ENCODE peak calls at places on chromosomes 5 and 9, in six cellular contexts. W, G, E, F, L and P are unnamed samples.

GRCh38 chr9:126157826-126158431 is 168.7 kb upstream of the MVB12B start:
- DNase-seq in L (no peak), G (no peak), F (no peak), W (no peak), E (no peak), P (no peak)

GRCh38 chr5:155066886-155067595 is 53.5 kb downstream of the KIF4B start:
- DNase-seq in F (no peak), E (no peak), G (no peak), W (no peak), L (no peak), P (no peak)

GRCh38 chr9:26656003-26656940 is 236.3 kb downstream of the CAAP1 start:
- DNase-seq in E (peak; percentile 70), F (no peak), W (peak; percentile 21), L (peak; percentile 30), G (no peak), P (no peak)

GRCh38 chr5:33921005-33921404 is 15.2 kb upstream of the RXFP3 start:
- DNase-seq in W (no peak), L (no peak), G (no peak), F (no peak), E (no peak), P (no peak)

GRCh38 chr5:149636861-149637246 is 55.6 kb downstream of the ARHGEF37 start:
- DNase-seq in G (no peak), F (peak; percentile 29), L (peak; percentile 94), E (peak; percentile 80), W (no peak), P (peak; percentile 25)

GRCh38 chr5:107542831-107543231 is 127.9 kb downstream of the EFNA5 start:
- DNase-seq in L (no peak), E (no peak), F (peak; percentile 61), G (no peak), W (peak; percentile 69), P (peak; percentile 50)

GRCh38 chr5:122138356-122138755 is 9.0 kb downstream of the ZNF474 start:
- DNase-seq in W (no peak), G (no peak), L (no peak), F (no peak), E (no peak), P (no peak)

GRCh38 chr5:131634666-131634995 is 398 bp downstream of the RAPGEF6 start:
- DNase-seq in E (peak; percentile 88), W (no peak), G (no peak), F (peak; percentile 29), L (no peak), P (peak; percentile 15)

GRCh38 chr5:134466241-134467069 is 54.8 kb upstream of the CDKN2AIPNL start:
- DNase-seq in E (peak; percentile 82), G (no peak), F (peak; percentile 52), L (peak; percentile 87), W (peak; percentile 95), P (peak; percentile 88)

GRCh38 chr9:37984672-37985611 is 81.0 kb upstream of the SLC25A51 start:
- DNase-seq in E (peak; percentile 37), W (no peak), F (peak; percentile 82), G (peak; percentile 27), L (no peak), P (no peak)

GRCh38 chr9:131095666-131096489 is 453 bp upstream of the AIF1L start:
- DNase-seq in G (no peak), W (no peak), F (no peak), E (peak; percentile 94), L (peak; percentile 69), P (no peak)

DNA sequence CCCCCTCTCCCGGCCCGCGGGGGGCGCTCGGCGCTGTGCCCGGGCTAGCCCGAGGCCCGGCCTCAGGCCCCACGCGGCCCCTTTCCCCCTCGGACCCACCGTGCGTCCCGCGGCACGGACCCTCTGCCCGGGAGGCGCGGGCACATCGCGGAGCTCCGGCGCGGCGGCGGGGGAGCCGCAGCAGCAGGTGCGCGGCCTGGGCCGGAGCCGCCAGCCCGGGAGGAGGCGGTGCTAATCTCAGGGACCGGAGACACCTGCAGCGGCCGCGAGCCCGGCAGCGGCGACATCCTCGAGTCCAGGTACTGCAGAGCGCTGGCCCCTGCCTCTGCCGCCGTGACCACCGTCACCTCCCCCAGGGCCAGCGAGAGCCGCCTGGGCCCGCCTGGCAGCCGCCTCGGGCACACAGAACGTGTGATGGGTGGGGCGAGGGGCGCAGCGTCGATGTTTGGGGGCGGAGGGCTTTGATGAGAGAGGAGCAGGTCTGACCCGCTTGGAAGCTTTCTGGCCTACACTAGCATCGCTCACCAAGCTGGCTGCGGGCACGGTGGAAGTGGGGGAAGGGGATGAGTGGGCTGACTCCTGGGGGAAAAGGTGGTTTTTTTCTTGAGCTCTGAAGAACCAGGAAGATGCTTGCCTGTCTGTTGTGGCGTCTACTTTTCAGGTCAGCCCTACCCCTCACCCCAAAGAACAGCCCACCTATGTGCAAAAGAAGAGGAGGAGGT is 524 bp downstream of the CYFIP2 start:
- DNase-seq in E (peak; percentile 78), G (no peak), F (no peak), L (no peak), W (peak; percentile 14), P (no peak)
- TF ChIP-seq CTCF in E (peak; percentile 28), G (no peak), F (no peak), L (no peak), W (no peak), P (no peak)

GRCh38 chr9:34664281-34665108 is 2.0 kb upstream of the CCL27 start:
- DNase-seq in L (peak; percentile 82), G (no peak), E (peak; percentile 86), W (peak; percentile 79), F (peak; percentile 28), P (peak; percentile 57)
- H3K4me3 ChIP-seq in L (peak overlapping the region; percentile 81), G (peak overlapping the region; percentile 93), E (peak overlapping the region; percentile 67), W (peak overlapping the region; percentile 83), F (peak overlapping the region; percentile 64), P (peak overlapping the region; percentile 100)

GRCh38 chr5:86964889-86965288 is 302.8 kb upstream of the RASA1 start:
- DNase-seq in E (no peak), L (no peak), G (no peak), W (no peak), F (no peak), P (no peak)

GRCh38 chr5:86971034-86971511 is 296.6 kb upstream of the RASA1 start:
- DNase-seq in F (peak; percentile 8), G (no peak), E (no peak), L (no peak), W (no peak), P (no peak)

GRCh38 chr5:86968311-86968753 is 299.4 kb upstream of the RASA1 start:
- DNase-seq in G (peak; percentile 49), L (no peak), W (no peak), E (peak; percentile 17), F (peak; percentile 75), P (no peak)
- TF ChIP-seq CTCF in G (peak; percentile 26), L (peak; percentile 75), W (peak; percentile 38), E (peak; percentile 58), F (peak; percentile 44), P (peak; percentile 43)

GRCh38 chr5:10636363-10637142 is 72.7 kb downstream of the ANKRD33B start:
- DNase-seq in W (no peak), F (no peak), E (no peak), L (no peak), G (no peak), P (no peak)
- H3K4me3 ChIP-seq in W (no peak overlapping the region), F (no peak overlapping the region), E (no peak overlapping the region), L (no peak overlapping the region), G (no peak overlapping the region), P (no peak overlapping the region)

GRCh38 chr9:93824386-93825294 is 130.5 kb downstream of the BARX1 start:
- DNase-seq in L (no peak), W (no peak), E (no peak), G (no peak), F (no peak), P (no peak)

GRCh38 chr9:93826905-93827544 is 128.1 kb downstream of the BARX1 start:
- DNase-seq in E (no peak), F (no peak), G (no peak), W (no peak), L (no peak), P (no peak)

GRCh38 chr9:93827545-93828330 is 127.4 kb downstream of the BARX1 start:
- DNase-seq in L (peak; percentile 38), W (no peak), G (no peak), F (peak; percentile 13), E (peak; percentile 83), P (no peak)

GRCh38 chr9:93825348-93826115 is 129.6 kb downstream of the BARX1 start:
- DNase-seq in F (no peak), E (no peak), W (no peak), G (no peak), L (no peak), P (no peak)

GRCh38 chr9:93826209-93826608 is 128.9 kb downstream of the BARX1 start:
- DNase-seq in E (no peak), F (no peak), W (no peak), L (no peak), G (no peak), P (no peak)
- TF ChIP-seq CTCF in E (peak; percentile 63), F (no peak), W (no peak), L (no peak), G (peak; percentile 15), P (no peak)

GRCh38 chr9:134083451-134083850 is 15.6 kb upstream of the BRD3 start:
- DNase-seq in E (no peak), F (no peak), G (no peak), W (no peak), L (no peak), P (no peak)
- H3K4me3 ChIP-seq in E (no peak overlapping the region), F (no peak overlapping the region), G (no peak overlapping the region), W (no peak overlapping the region), L (no peak overlapping the region), P (no peak overlapping the region)